ENCODE peak calls at places on chromosomes 12 and 14, in six cellular contexts. I, K, D, E, Z and V are unnamed samples.
A peak's percentile ranks its signal among the peaks of the same experiment; 100 is the strongest.

GRCh38 chr12:91040356-91040755 is 17.5 kb downstream of the KERA start:
- DNase-seq in Z (no peak), E (no peak), I (no peak), D (no peak), K (no peak), V (no peak)

GRCh38 chr14:99537399-99537798 is 56.2 kb downstream of the CCNK start:
- DNase-seq in Z (no peak), K (peak; percentile 91), I (peak; percentile 48), E (no peak), D (no peak), V (no peak)

GRCh38 chr12:90183201-90183600 is 474.6 kb upstream of the ATP2B1 start:
- DNase-seq in K (no peak), E (no peak), Z (no peak), D (no peak), I (no peak), V (no peak)

GRCh38 chr14:75673345-75673744 is 12.3 kb downstream of the TTLL5 start:
- DNase-seq in K (no peak), E (no peak), D (no peak), Z (no peak), I (no peak), V (no peak)

GRCh38 chr14:33175951-33176350 is 237.3 kb downstream of the NPAS3 start:
- DNase-seq in I (no peak), D (no peak), K (no peak), E (no peak), Z (no peak), V (no peak)

GRCh38 chr12:64633940-64634337 is 23.6 kb downstream of the RASSF3 start:
- DNase-seq in D (no peak), Z (no peak), K (peak; percentile 76), E (no peak), I (peak; percentile 74), V (peak; percentile 74)

GRCh38 chr12:3168223-3168770 is 91.1 kb downstream of the TSPAN9 start:
- DNase-seq in E (no peak), I (no peak), Z (no peak), K (no peak), D (no peak), V (no peak)

GRCh38 chr14:59274991-59275391 is 86.5 kb downstream of the DAAM1 start:
- DNase-seq in D (no peak), I (no peak), Z (no peak), K (no peak), E (no peak), V (no peak)

GRCh38 chr12:92041742-92042141 is 103.9 kb downstream of the BTG1 start:
- DNase-seq in D (no peak), I (no peak), K (no peak), Z (no peak), E (no peak), V (no peak)

GRCh38 chr12:97386133-97386581 is 76.4 kb upstream of the RMST start:
- DNase-seq in K (no peak), Z (no peak), E (no peak), I (no peak), D (no peak), V (no peak)

GRCh38 chr12:74283646-74284045 is 254.0 kb upstream of the ATXN7L3B start:
- DNase-seq in E (no peak), I (no peak), K (no peak), D (no peak), Z (no peak), V (no peak)

GRCh38 chr12:46276756-46277155 is 7.9 kb upstream of the SLC38A1 start:
- DNase-seq in Z (no peak), K (no peak), I (no peak), D (no peak), E (no peak), V (no peak)

GRCh38 chr14:29442720-29443119 is 484.9 kb downstream of the PRKD1 start:
- DNase-seq in D (no peak), E (no peak), I (no peak), K (no peak), Z (no peak), V (no peak)

GRCh38 chr14:64213079-64213478 is 81.1 kb downstream of the ESR2 start:
- DNase-seq in I (no peak), K (no peak), Z (no peak), D (no peak), E (no peak), V (no peak)

GRCh38 chr14:50676814-50677516 is 8.9 kb upstream of the SAV1 start:
- DNase-seq in K (no peak), I (no peak), D (no peak), Z (no peak), E (no peak), V (no peak)
- H3K27ac ChIP-seq in K (no peak overlapping the region), I (no peak overlapping the region), D (no peak overlapping the region), Z (no peak overlapping the region), E (peak overlapping the region; percentile 16), V (peak overlapping the region; percentile 39)

DNA sequence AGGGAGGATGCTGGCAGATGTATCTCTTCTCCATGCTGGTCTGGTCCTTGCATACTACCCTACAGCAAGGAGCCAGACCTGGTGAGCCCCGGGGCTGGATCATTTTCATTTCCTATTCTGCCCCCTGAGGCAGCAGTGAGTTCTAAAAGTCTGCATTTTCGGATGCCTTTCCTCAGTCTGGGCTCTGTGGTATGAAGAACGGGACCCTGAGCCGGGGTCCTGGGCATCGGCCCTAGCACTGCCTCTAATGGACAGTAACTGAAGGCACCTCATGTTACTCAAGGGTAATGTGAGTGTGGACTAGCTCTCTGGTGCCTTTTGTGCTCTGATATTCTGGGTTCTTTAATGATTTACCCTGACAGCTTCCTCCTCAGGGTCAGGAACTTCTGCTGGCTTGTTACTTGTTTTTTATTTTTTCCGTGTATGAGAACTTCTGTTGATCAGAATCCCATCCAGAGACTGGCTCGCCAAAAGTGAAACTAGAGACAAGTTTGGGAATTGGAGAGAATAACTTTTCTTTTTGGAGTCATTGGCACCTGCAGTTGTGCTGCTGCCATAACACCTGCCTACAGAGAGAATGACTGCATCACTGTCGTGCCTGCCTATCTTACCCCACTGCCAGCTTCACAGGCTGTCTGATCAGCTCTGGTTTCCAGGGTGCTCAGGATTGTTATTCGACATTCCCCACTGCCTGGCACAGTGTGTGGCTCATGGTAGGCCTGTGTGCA is 62.3 kb downstream of the SUSD6 start:
- DNase-seq in D (no peak), K (no peak), Z (no peak), I (no peak), E (no peak), V (no peak)
- TF ChIP-seq POLR2AphosphoS5 in D (no peak), K (no peak), Z (no peak), I (no peak), E (no peak), V (no peak)

GRCh38 chr12:66678640-66679268 is at the start of gene GRIP1:
- DNase-seq in Z (no peak), E (no peak), I (no peak), D (no peak), K (no peak), V (no peak)
- TF ChIP-seq EP300 in Z (no peak), E (no peak), I (no peak), D (no peak), K (no peak), V (no peak)

DNA sequence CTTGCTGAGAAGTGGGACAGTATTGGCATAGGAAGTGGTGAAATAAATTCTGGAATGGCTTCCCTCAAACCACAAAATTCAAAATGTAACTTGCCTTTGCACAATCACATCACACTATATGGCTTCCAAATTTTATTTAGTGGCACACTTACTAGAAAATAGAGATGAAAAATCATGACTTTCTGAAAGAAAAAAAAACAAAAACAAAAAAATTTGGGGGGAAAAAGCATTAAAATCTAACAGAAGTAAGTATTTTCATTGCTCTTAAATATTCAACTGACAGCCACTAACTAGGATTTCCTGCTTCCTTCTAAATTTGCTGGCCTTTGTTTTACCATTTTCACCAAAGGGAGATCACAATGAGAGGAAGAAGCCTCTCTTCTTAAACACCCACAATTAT is 23.0 kb downstream of the ATF7 start:
- DNase-seq in Z (no peak), D (no peak), I (no peak), E (no peak), K (no peak), V (no peak)
- H3K27ac ChIP-seq in Z (peak overlapping the region; percentile 55), D (no peak overlapping the region), I (no peak overlapping the region), E (peak overlapping the region; percentile 29), K (no peak overlapping the region), V (no peak overlapping the region)

DNA sequence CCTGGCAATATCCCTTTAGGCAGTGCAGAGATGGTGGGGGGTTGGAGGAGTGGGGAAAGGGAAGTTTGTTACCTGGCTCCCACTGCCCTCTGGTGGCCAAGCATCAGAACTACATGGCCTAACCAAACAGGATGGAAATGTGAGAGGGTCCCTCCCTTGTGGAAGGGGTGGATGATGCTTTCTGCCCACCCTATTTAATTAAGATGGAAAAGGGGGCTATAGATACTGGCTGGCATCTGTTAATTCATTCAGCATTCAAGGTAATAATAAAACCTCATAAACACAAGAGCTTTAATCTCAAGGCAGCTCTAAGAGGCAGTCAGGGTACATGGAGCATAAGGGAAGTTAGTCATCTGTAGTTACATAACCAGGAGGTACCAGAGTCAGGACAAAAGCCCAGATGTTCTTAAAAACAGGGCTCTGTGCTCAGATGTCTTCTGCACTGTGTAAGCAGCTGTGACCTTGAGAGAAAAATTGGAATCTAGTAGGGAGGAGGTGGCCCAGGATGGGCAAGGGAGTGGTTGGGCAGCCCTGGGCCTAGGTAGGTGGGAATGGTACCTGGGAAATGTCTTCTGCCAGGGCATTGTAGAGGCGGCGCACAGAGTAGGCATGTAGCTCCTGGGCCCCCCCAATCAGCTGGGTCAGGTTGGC is 4.6 kb downstream of the AP1G2 start:
- DNase-seq in Z (no peak), D (peak; percentile 29), I (peak; percentile 41), E (peak; percentile 67), K (peak; percentile 74), V (peak; percentile 58)
- TF ChIP-seq POLR2AphosphoS5 in Z (no peak), D (no peak), I (no peak), E (no peak), K (peak; percentile 13), V (no peak)

DNA sequence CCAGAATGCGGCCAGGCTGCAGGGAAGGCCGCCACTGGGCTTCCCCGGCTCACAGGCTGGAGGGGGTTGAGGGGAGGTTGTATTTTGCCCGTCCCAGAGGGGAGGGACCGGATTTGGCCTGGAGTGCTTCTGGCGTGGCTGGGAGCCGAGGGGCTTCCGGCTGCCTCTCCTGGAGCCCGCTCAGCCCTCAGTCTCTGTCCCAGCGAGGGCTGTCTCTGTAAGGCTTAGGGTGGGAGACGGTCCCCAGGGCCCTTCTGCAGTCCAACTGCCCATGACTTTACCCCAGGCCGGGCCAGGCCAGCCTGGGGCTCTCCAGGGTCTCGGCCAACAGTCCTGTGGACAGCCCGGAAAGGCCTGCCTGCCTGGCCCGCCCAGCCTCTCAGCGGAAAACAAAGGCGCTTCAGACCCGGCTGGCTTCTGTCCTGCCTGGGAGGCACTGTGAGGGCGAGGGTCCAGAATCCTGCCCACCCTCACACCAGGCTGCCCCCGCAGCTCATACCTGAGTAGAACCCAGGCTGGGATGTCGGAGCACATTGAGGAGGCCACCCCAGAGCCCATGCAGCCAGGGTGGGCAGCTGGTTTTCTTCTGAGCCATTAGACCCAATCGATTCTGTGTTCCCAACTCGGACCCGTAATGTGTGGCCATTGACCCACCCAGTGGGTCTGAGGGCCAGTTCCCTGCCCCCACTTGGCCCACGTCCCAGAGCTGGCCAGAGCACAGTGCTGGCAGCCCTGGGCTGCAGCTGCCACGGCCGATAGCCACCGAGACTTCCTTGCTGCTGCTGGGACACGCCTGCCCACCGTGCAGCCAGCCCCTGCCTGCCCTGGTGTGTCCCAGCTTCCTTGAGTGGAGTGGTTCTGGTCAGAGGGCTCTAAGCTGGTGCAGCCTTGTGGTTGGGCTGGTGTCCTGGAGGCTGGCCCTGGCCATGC is 1.6 kb downstream of the CRIP2 start:
- DNase-seq in K (no peak), I (no peak), E (peak; percentile 79), Z (no peak), D (no peak), V (peak; percentile 73)
- TF ChIP-seq EP300 in K (no peak), I (no peak), E (no peak), Z (no peak), D (no peak), V (no peak)